ENCODE peak calls at places on chromosomes 3 and 15, in six cellular contexts. One of them, this sample, is unnamed.

GRCh38 chr3:125128861-125129501 is 73.2 kb upstream of the HEG1 start:
- DNase-seq in foreskin fibroblast: peak; percentile 88
- DNase-seq in right lobe of liver: no peak
- DNase-seq in endodermal cell: no peak
- DNase-seq in astrocyte: peak; percentile 99
- DNase-seq in astrocyte of the spinal cord: peak; percentile 93
- DNase-seq in this sample: peak; percentile 86

GRCh38 chr3:12484983-12485327 is 675 bp downstream of the TSEN2 start:
- DNase-seq in right lobe of liver: no peak
- DNase-seq in astrocyte: no peak
- DNase-seq in endodermal cell: no peak
- DNase-seq in astrocyte of the spinal cord: no peak
- DNase-seq in foreskin fibroblast: no peak
- DNase-seq in this sample: no peak

GRCh38 chr3:126990890-126991289 is 8.0 kb downstream of the PLXNA1 start:
- DNase-seq in endodermal cell: no peak
- DNase-seq in right lobe of liver: no peak
- DNase-seq in astrocyte of the spinal cord: no peak
- DNase-seq in foreskin fibroblast: no peak
- DNase-seq in astrocyte: no peak
- DNase-seq in this sample: no peak

GRCh38 chr3:28348286-28348636 is 260 bp upstream of the ZCWPW2 start:
- DNase-seq in right lobe of liver: no peak
- DNase-seq in endodermal cell: no peak
- DNase-seq in astrocyte: no peak
- DNase-seq in foreskin fibroblast: peak; percentile 96
- DNase-seq in astrocyte of the spinal cord: no peak
- DNase-seq in this sample: peak; percentile 42

GRCh38 chr15:96336643-96337353 is 6.3 kb downstream of the NR2F2 start:
- DNase-seq in endodermal cell: peak; percentile 49
- DNase-seq in foreskin fibroblast: peak; percentile 28
- DNase-seq in right lobe of liver: no peak
- DNase-seq in astrocyte of the spinal cord: peak; percentile 51
- DNase-seq in astrocyte: peak; percentile 31
- DNase-seq in this sample: no peak

GRCh38 chr15:59819047-59819446 is 129.9 kb upstream of the BNIP2 start:
- DNase-seq in foreskin fibroblast: no peak
- DNase-seq in right lobe of liver: no peak
- DNase-seq in endodermal cell: no peak
- DNase-seq in astrocyte of the spinal cord: no peak
- DNase-seq in astrocyte: no peak
- DNase-seq in this sample: no peak

GRCh38 chr3:122918576-122919290 is 108.8 kb downstream of the SEMA5B start:
- DNase-seq in foreskin fibroblast: peak; percentile 25
- DNase-seq in endodermal cell: peak; percentile 51
- DNase-seq in astrocyte: peak; percentile 9
- DNase-seq in astrocyte of the spinal cord: no peak
- DNase-seq in right lobe of liver: no peak
- DNase-seq in this sample: no peak

GRCh38 chr15:32739522-32739921 is 21.7 kb downstream of the GREM1 start:
- DNase-seq in right lobe of liver: no peak
- DNase-seq in astrocyte: no peak
- DNase-seq in astrocyte of the spinal cord: no peak
- DNase-seq in foreskin fibroblast: no peak
- DNase-seq in endodermal cell: no peak
- DNase-seq in this sample: no peak

GRCh38 chr15:72176155-72176554 is 21.4 kb downstream of the GRAMD2A start:
- DNase-seq in right lobe of liver: no peak
- DNase-seq in foreskin fibroblast: no peak
- DNase-seq in astrocyte: no peak
- DNase-seq in astrocyte of the spinal cord: no peak
- DNase-seq in endodermal cell: peak; percentile 35
- DNase-seq in this sample: no peak

GRCh38 chr3:152399374-152399773 is 130.6 kb downstream of the MBNL1 start:
- DNase-seq in foreskin fibroblast: peak; percentile 74
- DNase-seq in right lobe of liver: no peak
- DNase-seq in astrocyte of the spinal cord: peak; percentile 56
- DNase-seq in astrocyte: peak; percentile 65
- DNase-seq in endodermal cell: no peak
- DNase-seq in this sample: no peak

GRCh38 chr15:74725241-74725774 is at the start of gene CYP1A1:
- DNase-seq in foreskin fibroblast: peak; percentile 42
- DNase-seq in astrocyte of the spinal cord: no peak
- DNase-seq in astrocyte: no peak
- DNase-seq in right lobe of liver: peak; percentile 65
- DNase-seq in endodermal cell: peak; percentile 85
- DNase-seq in this sample: no peak

GRCh38 chr15:75208501-75209288 is 7.0 kb downstream of the C15orf39 start:
- DNase-seq in right lobe of liver: no peak
- DNase-seq in foreskin fibroblast: no peak
- DNase-seq in endodermal cell: no peak
- DNase-seq in astrocyte of the spinal cord: no peak
- DNase-seq in astrocyte: no peak
- DNase-seq in this sample: no peak

GRCh38 chr3:169581633-169582032 is 81.9 kb downstream of the MECOM start:
- DNase-seq in endodermal cell: no peak
- DNase-seq in astrocyte: peak; percentile 23
- DNase-seq in astrocyte of the spinal cord: peak; percentile 8
- DNase-seq in foreskin fibroblast: peak; percentile 78
- DNase-seq in right lobe of liver: no peak
- DNase-seq in this sample: no peak

GRCh38 chr3:55434789-55435188 is 52.3 kb downstream of the WNT5A start:
- DNase-seq in astrocyte: no peak
- DNase-seq in astrocyte of the spinal cord: no peak
- DNase-seq in right lobe of liver: no peak
- DNase-seq in foreskin fibroblast: peak; percentile 55
- DNase-seq in endodermal cell: peak; percentile 68
- DNase-seq in this sample: no peak
- TF ChIP-seq CTCF in astrocyte: peak; percentile 37
- TF ChIP-seq CTCF in astrocyte of the spinal cord: peak; percentile 54
- TF ChIP-seq CTCF in right lobe of liver: peak; percentile 45
- TF ChIP-seq CTCF in foreskin fibroblast: peak; percentile 29
- TF ChIP-seq CTCF in endodermal cell: peak; percentile 82
- TF ChIP-seq CTCF in this sample: peak; percentile 56

GRCh38 chr3:3532544-3532943 is 266.7 kb upstream of the LRRN1 start:
- DNase-seq in right lobe of liver: no peak
- DNase-seq in astrocyte: no peak
- DNase-seq in endodermal cell: no peak
- DNase-seq in foreskin fibroblast: no peak
- DNase-seq in astrocyte of the spinal cord: no peak
- DNase-seq in this sample: no peak
- H3K4me3 ChIP-seq in right lobe of liver: no peak overlapping the region
- H3K4me3 ChIP-seq in astrocyte: no peak overlapping the region
- H3K4me3 ChIP-seq in endodermal cell: no peak overlapping the region
- H3K4me3 ChIP-seq in foreskin fibroblast: no peak overlapping the region
- H3K4me3 ChIP-seq in astrocyte of the spinal cord: no peak overlapping the region
- H3K4me3 ChIP-seq in this sample: no peak overlapping the region

DNA sequence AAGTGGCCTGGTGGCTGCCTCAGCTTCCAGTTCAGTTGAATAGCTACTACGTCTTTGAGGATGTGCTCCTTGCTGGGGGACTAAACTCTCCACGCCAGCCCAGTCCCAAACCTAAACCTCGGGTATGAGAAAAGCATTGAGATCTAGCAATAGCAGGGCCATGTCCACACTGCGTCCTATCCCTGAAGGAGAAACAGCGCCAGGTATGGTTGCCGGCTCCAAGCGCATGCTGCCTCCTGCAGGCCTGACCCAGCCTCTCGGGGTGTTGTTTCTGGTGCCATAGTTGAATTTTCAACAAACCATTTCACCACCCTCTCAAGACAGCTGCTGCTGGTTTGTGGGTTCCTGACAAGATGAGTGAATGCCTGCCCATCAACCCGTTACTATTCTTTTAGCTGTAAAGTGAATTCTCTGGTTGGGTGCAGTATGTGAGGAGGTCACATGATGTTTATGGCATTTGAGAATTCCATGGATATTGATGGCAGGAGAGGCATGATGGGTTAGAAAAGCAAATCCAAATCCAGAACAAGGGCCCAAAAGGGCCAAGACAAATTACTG is 13.0 kb upstream of the SLC28A1 start:
- DNase-seq in foreskin fibroblast: no peak
- DNase-seq in astrocyte of the spinal cord: no peak
- DNase-seq in endodermal cell: no peak
- DNase-seq in astrocyte: no peak
- DNase-seq in right lobe of liver: no peak
- DNase-seq in this sample: no peak
- TF ChIP-seq CTCF in foreskin fibroblast: no peak
- TF ChIP-seq CTCF in astrocyte of the spinal cord: peak; percentile 1
- TF ChIP-seq CTCF in endodermal cell: peak; percentile 59
- TF ChIP-seq CTCF in astrocyte: no peak
- TF ChIP-seq CTCF in right lobe of liver: no peak
- TF ChIP-seq CTCF in this sample: peak; percentile 29

DNA sequence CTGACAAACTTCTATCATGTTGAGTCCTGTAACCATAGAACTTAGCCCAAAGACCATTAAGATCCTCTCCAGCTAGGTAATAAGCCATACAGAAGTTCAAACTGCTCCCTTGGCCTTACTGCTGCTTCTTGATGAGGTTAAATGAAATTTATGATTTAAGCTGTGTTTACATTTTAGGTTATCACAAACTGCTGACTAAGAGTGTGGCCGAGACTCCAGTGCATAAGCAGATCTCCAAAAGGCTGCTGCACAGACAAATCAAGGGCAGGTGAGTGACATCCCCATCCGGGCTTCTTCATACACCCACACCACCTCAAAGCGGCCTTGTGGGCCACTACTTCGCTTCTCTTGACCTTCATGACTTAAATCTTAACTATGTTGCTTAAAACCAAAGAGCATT is 39.0 kb downstream of the KIF7 start:
- DNase-seq in endodermal cell: no peak
- DNase-seq in foreskin fibroblast: no peak
- DNase-seq in astrocyte of the spinal cord: no peak
- DNase-seq in right lobe of liver: no peak
- DNase-seq in astrocyte: no peak
- DNase-seq in this sample: no peak
- H3K4me3 ChIP-seq in endodermal cell: no peak overlapping the region
- H3K4me3 ChIP-seq in foreskin fibroblast: no peak overlapping the region
- H3K4me3 ChIP-seq in astrocyte of the spinal cord: no peak overlapping the region
- H3K4me3 ChIP-seq in right lobe of liver: no peak overlapping the region
- H3K4me3 ChIP-seq in astrocyte: no peak overlapping the region
- H3K4me3 ChIP-seq in this sample: no peak overlapping the region

DNA sequence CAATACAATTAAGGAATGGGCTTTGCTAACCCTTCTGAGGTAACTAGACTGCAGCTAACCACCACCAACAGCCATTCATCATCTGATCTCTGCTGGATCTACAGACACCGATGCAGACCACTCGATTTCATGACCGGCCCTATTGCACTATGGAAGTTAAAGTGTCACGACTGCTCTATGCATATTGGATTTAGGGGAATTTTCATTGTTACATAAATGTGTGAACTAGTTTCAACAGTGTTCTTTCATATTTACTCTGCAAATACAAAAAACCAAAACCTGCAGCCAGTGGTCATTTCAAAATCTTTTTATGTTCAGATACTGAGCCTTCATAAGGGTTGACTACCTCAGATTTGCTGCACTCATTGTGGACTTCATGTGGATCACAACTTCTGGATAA is 14.5 kb downstream of the CDV3 start:
- DNase-seq in astrocyte: no peak
- DNase-seq in foreskin fibroblast: no peak
- DNase-seq in endodermal cell: no peak
- DNase-seq in astrocyte of the spinal cord: no peak
- DNase-seq in right lobe of liver: no peak
- DNase-seq in this sample: no peak
- TF ChIP-seq CTCF in astrocyte: no peak
- TF ChIP-seq CTCF in foreskin fibroblast: no peak
- TF ChIP-seq CTCF in endodermal cell: no peak
- TF ChIP-seq CTCF in astrocyte of the spinal cord: no peak
- TF ChIP-seq CTCF in right lobe of liver: no peak
- TF ChIP-seq CTCF in this sample: no peak

GRCh38 chr3:22372292-22372949 is 621.4 kb upstream of the ZNF385D start:
- DNase-seq in astrocyte: no peak
- DNase-seq in right lobe of liver: peak; percentile 10
- DNase-seq in astrocyte of the spinal cord: no peak
- DNase-seq in endodermal cell: peak; percentile 88
- DNase-seq in foreskin fibroblast: peak; percentile 51
- DNase-seq in this sample: no peak
- H3K4me3 ChIP-seq in astrocyte: peak overlapping the region; percentile 37
- H3K4me3 ChIP-seq in right lobe of liver: no peak overlapping the region
- H3K4me3 ChIP-seq in astrocyte of the spinal cord: peak overlapping the region; percentile 40
- H3K4me3 ChIP-seq in endodermal cell: peak overlapping the region; percentile 73
- H3K4me3 ChIP-seq in foreskin fibroblast: peak overlapping the region; percentile 51
- H3K4me3 ChIP-seq in this sample: peak overlapping the region; percentile 54

DNA sequence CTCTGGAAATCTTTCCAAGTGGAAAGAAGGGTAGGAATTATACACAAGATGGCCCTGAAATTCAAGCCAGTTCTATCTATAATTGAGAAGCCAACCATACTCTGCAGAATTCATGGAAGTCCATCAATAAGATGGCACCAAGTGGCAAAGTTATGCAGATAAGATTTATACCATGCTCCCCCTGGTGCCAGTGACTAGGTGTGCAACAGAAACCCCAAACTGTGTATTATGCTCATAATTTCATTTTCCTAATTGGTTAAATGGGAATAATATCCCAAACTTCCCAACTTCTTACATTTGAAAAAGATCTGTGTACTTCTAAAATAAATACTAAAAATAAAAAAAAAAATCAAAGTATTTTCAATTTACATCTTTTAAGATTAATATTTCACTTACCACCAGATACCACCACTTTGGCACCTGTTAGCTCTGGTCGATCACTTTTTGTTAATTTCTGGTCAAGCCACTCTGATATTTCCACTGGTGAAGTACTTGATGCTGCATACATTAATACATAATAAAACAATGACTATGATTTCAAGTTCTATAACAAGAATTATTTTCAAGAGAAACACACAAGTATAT is 25.9 kb downstream of the ETFA start:
- DNase-seq in foreskin fibroblast: peak; percentile 43
- DNase-seq in endodermal cell: no peak
- DNase-seq in astrocyte: no peak
- DNase-seq in astrocyte of the spinal cord: no peak
- DNase-seq in right lobe of liver: no peak
- DNase-seq in this sample: no peak
- TF ChIP-seq CTCF in foreskin fibroblast: peak; percentile 36
- TF ChIP-seq CTCF in endodermal cell: peak; percentile 68
- TF ChIP-seq CTCF in astrocyte: peak; percentile 46
- TF ChIP-seq CTCF in astrocyte of the spinal cord: peak; percentile 55
- TF ChIP-seq CTCF in right lobe of liver: peak; percentile 35
- TF ChIP-seq CTCF in this sample: peak; percentile 70

GRCh38 chr3:156688849-156689452 is 14.6 kb downstream of the TIPARP start:
- DNase-seq in astrocyte of the spinal cord: no peak
- DNase-seq in right lobe of liver: no peak
- DNase-seq in astrocyte: no peak
- DNase-seq in endodermal cell: no peak
- DNase-seq in foreskin fibroblast: no peak
- DNase-seq in this sample: no peak

GRCh38 chr3:156689589-156689988 is 15.2 kb downstream of the TIPARP start:
- DNase-seq in astrocyte: no peak
- DNase-seq in astrocyte of the spinal cord: no peak
- DNase-seq in foreskin fibroblast: no peak
- DNase-seq in right lobe of liver: no peak
- DNase-seq in endodermal cell: no peak
- DNase-seq in this sample: no peak

GRCh38 chr3:156693166-156693565 is 18.8 kb downstream of the TIPARP start:
- DNase-seq in right lobe of liver: no peak
- DNase-seq in astrocyte: peak; percentile 83
- DNase-seq in endodermal cell: no peak
- DNase-seq in astrocyte of the spinal cord: peak; percentile 74
- DNase-seq in foreskin fibroblast: peak; percentile 58
- DNase-seq in this sample: no peak

GRCh38 chr3:156691920-156692319 is 17.5 kb downstream of the TIPARP start:
- DNase-seq in endodermal cell: no peak
- DNase-seq in astrocyte: peak; percentile 76
- DNase-seq in astrocyte of the spinal cord: peak; percentile 78
- DNase-seq in foreskin fibroblast: peak; percentile 81
- DNase-seq in right lobe of liver: no peak
- DNase-seq in this sample: no peak

GRCh38 chr3:156694536-156694935 is 20.1 kb downstream of the TIPARP start:
- DNase-seq in endodermal cell: no peak
- DNase-seq in foreskin fibroblast: no peak
- DNase-seq in right lobe of liver: no peak
- DNase-seq in astrocyte of the spinal cord: no peak
- DNase-seq in astrocyte: peak; percentile 58
- DNase-seq in this sample: no peak
- H3K4me3 ChIP-seq in endodermal cell: no peak overlapping the region
- H3K4me3 ChIP-seq in foreskin fibroblast: no peak overlapping the region
- H3K4me3 ChIP-seq in right lobe of liver: no peak overlapping the region
- H3K4me3 ChIP-seq in astrocyte of the spinal cord: no peak overlapping the region
- H3K4me3 ChIP-seq in astrocyte: no peak overlapping the region
- H3K4me3 ChIP-seq in this sample: no peak overlapping the region

This sample was measured in retinal pigment epithelial cell.